ENCODE peak calls at places on chromosomes 2 and 18, in nine cellular contexts. P is activated CD8-positive, alpha-beta memory T cell treated with anti-CD3 and anti-CD28 coated beads for 4 hours; L is AG08396; A is adrenal gland; H is uterus; K is PC-9; Z is COR-L47; M is astrocyte of the spinal cord; V is bronchial epithelial cell. U is an unnamed sample.
A peak's percentile ranks its signal among the peaks of the same experiment; 100 is the strongest.

GRCh38 chr2:18536100-18536499 is 24.4 kb downstream of the RDH14 start:
- DNase-seq in Z (no peak), H (no peak), K (no peak), V (peak; percentile 97), M (peak; percentile 16), P (no peak), L (no peak), A (no peak), U (no peak)

GRCh38 chr2:156064540-156064939 is 268.0 kb downstream of the NR4A2 start:
- DNase-seq in Z (no peak), P (no peak), V (peak; percentile 71), M (no peak), L (no peak), K (no peak), H (no peak), A (no peak), U (no peak)

GRCh38 chr2:190405995-190406394 is 2.2 kb upstream of the MFSD6 start:
- DNase-seq in Z (no peak), K (no peak), H (no peak), L (no peak), M (no peak), V (no peak), P (no peak), A (no peak), U (no peak)

GRCh38 chr18:12507007-12507406 is 99.3 kb downstream of the PRELID3A start:
- DNase-seq in V (no peak), A (no peak), Z (no peak), M (no peak), K (no peak), P (no peak), H (no peak), L (no peak), U (no peak)

GRCh38 chr2:217912030-217913024 is 90.5 kb downstream of the TNS1 start:
- DNase-seq in Z (no peak), L (no peak), K (no peak), P (no peak), M (no peak), A (no peak), H (peak; percentile 35), V (no peak), U (no peak)

GRCh38 chr18:77815666-77816338 is 566.2 kb downstream of the GALR1 start:
- DNase-seq in Z (no peak), L (no peak), K (no peak), A (no peak), V (no peak), P (no peak), H (no peak), M (no peak), U (no peak)

GRCh38 chr2:109256111-109256510 is 127.1 kb downstream of the SH3RF3 start:
- DNase-seq in H (no peak), L (no peak), Z (no peak), V (no peak), K (no peak), P (no peak), A (no peak), M (no peak), U (no peak)

GRCh38 chr2:143819190-143819735 is 690.0 kb downstream of the ARHGAP15 start:
- DNase-seq in A (no peak), M (no peak), L (no peak), K (no peak), P (no peak), Z (no peak), H (no peak), V (peak; percentile 11), U (no peak)

GRCh38 chr2:74655579-74655978 is 1.5 kb downstream of the SEMA4F start:
- DNase-seq in Z (no peak), V (no peak), H (no peak), P (no peak), L (no peak), M (no peak), K (no peak), A (no peak), U (no peak)

GRCh38 chr2:237691200-237691907 is 64.0 kb downstream of the LRRFIP1 start:
- DNase-seq in Z (no peak), K (peak; percentile 82), M (no peak), V (no peak), P (no peak), A (no peak), L (no peak), H (no peak), U (peak; percentile 79)

GRCh38 chr2:7037340-7038333 is 120.4 kb downstream of the RNF144A start:
- DNase-seq in Z (peak; percentile 56), L (peak; percentile 61), V (peak; percentile 8), P (peak; percentile 17), H (peak; percentile 72), K (no peak), A (peak; percentile 63), M (peak; percentile 70), U (peak; percentile 63)

GRCh38 chr2:79993144-79993543 is 311.4 kb downstream of the LRRTM1 start:
- DNase-seq in V (no peak), P (no peak), A (no peak), H (no peak), L (no peak), K (no peak), Z (no peak), M (no peak), U (no peak)

GRCh38 chr2:226898925-226899324 is 63.1 kb downstream of the RHBDD1 start:
- DNase-seq in H (no peak), K (no peak), P (no peak), A (no peak), Z (no peak), V (no peak), M (no peak), L (no peak), U (no peak)

GRCh38 chr2:9690716-9691498 is 60.1 kb upstream of the YWHAQ start:
- DNase-seq in A (no peak), K (no peak), L (no peak), P (no peak), M (no peak), Z (no peak), H (no peak), V (no peak), U (no peak)

GRCh38 chr2:214816135-214816534 is 6.7 kb upstream of the BARD1 start:
- DNase-seq in M (no peak), H (no peak), K (no peak), A (no peak), Z (no peak), V (no peak), P (no peak), L (no peak), U (no peak)

GRCh38 chr2:235553696-235554100 is 59.9 kb downstream of the AGAP1 start:
- DNase-seq in K (peak; percentile 88), L (no peak), A (no peak), V (no peak), Z (no peak), P (no peak), M (peak; percentile 46), H (no peak), U (no peak)

GRCh38 chr2:42138163-42139016 is 30.8 kb upstream of the EML4 start:
- DNase-seq in H (no peak), Z (no peak), P (no peak), K (peak; percentile 91), V (peak; percentile 74), L (peak; percentile 62), M (peak; percentile 98), A (no peak), U (no peak)

GRCh38 chr2:229084467-229084866 is 186.6 kb downstream of the PID1 start:
- DNase-seq in P (no peak), H (no peak), A (no peak), M (peak; percentile 35), K (no peak), Z (no peak), V (no peak), L (no peak), U (no peak)

GRCh38 chr2:8966123-8966908 is 37.2 kb downstream of the MBOAT2 start:
- DNase-seq in A (no peak), H (no peak), Z (no peak), L (no peak), P (no peak), V (peak; percentile 8), K (no peak), M (peak; percentile 62), U (no peak)

GRCh38 chr2:26591619-26592505 is 49.3 kb downstream of the CIB4 start:
- DNase-seq in M (no peak), A (no peak), L (no peak), Z (no peak), P (no peak), K (no peak), H (peak; percentile 1), V (no peak), U (no peak)

GRCh38 chr2:213275265-213275664 is 9.0 kb upstream of the SPAG16 start:
- DNase-seq in H (no peak), K (no peak), Z (no peak), A (no peak), L (no peak), M (no peak), P (no peak), V (peak; percentile 51), U (no peak)

GRCh38 chr2:26655611-26656195 is 14.5 kb upstream of the CIB4 start:
- DNase-seq in K (no peak), V (no peak), A (no peak), L (no peak), P (no peak), H (no peak), Z (no peak), M (no peak), U (no peak)

GRCh38 chr2:238865015-238865719 is 17.3 kb downstream of the TWIST2 start:
- DNase-seq in P (no peak), M (no peak), L (no peak), K (no peak), V (no peak), Z (no peak), A (no peak), H (no peak), U (no peak)

GRCh38 chr2:137912358-137912757 is 51.9 kb upstream of the HNMT start:
- DNase-seq in Z (no peak), A (no peak), M (no peak), H (no peak), L (no peak), K (no peak), P (no peak), V (no peak), U (no peak)

U was measured in retina.